ENCODE peak calls at places on chromosomes 6 and 20, in five cellular contexts. Y is AG09319, A is Calu3, J is mammary epithelial cell, C is NCI-H2081. P is an unnamed sample.

GRCh38 chr6:30612213-30612612 is 4.8 kb downstream of the PPP1R10 start:
- DNase-seq in Y (no peak), A (no peak), J (no peak), C (no peak), P (no peak)

GRCh38 chr6:36840471-36841461 is 1.5 kb upstream of the CPNE5 start:
- DNase-seq in Y (no peak), A (no peak), J (no peak), C (no peak), P (no peak)

GRCh38 chr20:33539129-33539528 is 49.2 kb downstream of the CBFA2T2 start:
- DNase-seq in Y (peak; percentile 44), A (no peak), J (no peak), C (no peak), P (no peak)

GRCh38 chr6:130602151-130602770 is 224.9 kb upstream of the SMLR1 start:
- DNase-seq in Y (peak; percentile 73), A (no peak), J (peak; percentile 98), C (no peak), P (peak; percentile 92)

GRCh38 chr20:35311409-35311808 is 19.2 kb upstream of the FAM83C start:
- DNase-seq in Y (no peak), A (peak; percentile 81), J (peak; percentile 88), C (peak; percentile 22), P (peak; percentile 84)

GRCh38 chr20:62361799-62362589 is 5.1 kb downstream of the LAMA5 start:
- DNase-seq in Y (no peak), A (peak; percentile 96), J (no peak), C (no peak), P (no peak)

GRCh38 chr6:41755895-41756294 is 8.7 kb upstream of the PGC start:
- DNase-seq in Y (no peak), A (no peak), J (no peak), C (no peak), P (no peak)

GRCh38 chr6:124567401-124567800 is 394.8 kb upstream of the RNF217 start:
- DNase-seq in Y (no peak), A (no peak), J (no peak), C (no peak), P (no peak)

GRCh38 chr6:26520088-26520839 is 17.9 kb upstream of the HMGN4 start:
- DNase-seq in Y (no peak), A (no peak), J (no peak), C (no peak), P (no peak)

GRCh38 chr6:4693566-4693965 is 82.6 kb upstream of the CDYL start:
- DNase-seq in Y (no peak), A (no peak), J (no peak), C (no peak), P (no peak)

GRCh38 chr6:153941768-153942167 is 97.3 kb upstream of the OPRM1 start:
- DNase-seq in Y (no peak), A (no peak), J (no peak), C (no peak), P (peak; percentile 81)

GRCh38 chr6:137188855-137189254 is 15.4 kb upstream of the IL22RA2 start:
- DNase-seq in Y (no peak), A (no peak), J (no peak), C (no peak), P (peak; percentile 15)

GRCh38 chr6:39298061-39298460 is 16.2 kb downstream of the KCNK17 start:
- DNase-seq in Y (no peak), A (no peak), J (no peak), C (no peak), P (no peak)

GRCh38 chr6:98834060-98835031 is at the start of gene POU3F2:
- DNase-seq in Y (no peak), A (peak; percentile 85), J (peak; percentile 56), C (peak; percentile 97), P (peak; percentile 33)

GRCh38 chr6:34953084-34954025 is 64.3 kb downstream of the ANKS1A start:
- DNase-seq in Y (no peak), A (peak; percentile 64), J (peak; percentile 12), C (peak; percentile 55), P (peak; percentile 35)

GRCh38 chr6:18207949-18208348 is 52.7 kb downstream of the KDM1B start:
- DNase-seq in Y (no peak), A (no peak), J (no peak), C (peak; percentile 11), P (no peak)

GRCh38 chr6:149855741-149856140 is 8.4 kb downstream of the LRP11 start:
- DNase-seq in Y (no peak), A (no peak), J (no peak), C (no peak), P (no peak)

GRCh38 chr6:11328613-11329247 is 96.3 kb upstream of the NEDD9 start:
- DNase-seq in Y (no peak), A (no peak), J (no peak), C (no peak), P (no peak)